ENCODE peak calls at places on chromosomes 2 and 18, in five cellular contexts. Z, F, B, Q and W are unnamed samples.

GRCh38 chr2:19336781-19337180 is 21.6 kb downstream of the OSR1 start:
- DNase-seq in Z (no peak), F (no peak), B (no peak), Q (no peak), W (no peak)

GRCh38 chr18:5058768-5059539 is 138.1 kb downstream of the AKAIN1 start:
- DNase-seq in Z (no peak), F (no peak), B (no peak), Q (no peak), W (no peak)

GRCh38 chr2:212858496-212858895 is 292.9 kb downstream of the IKZF2 start:
- DNase-seq in Z (no peak), F (no peak), B (no peak), Q (no peak), W (peak; percentile 9)

GRCh38 chr2:135657806-135658582 is 83.7 kb upstream of the UBXN4 start:
- DNase-seq in Z (no peak), F (no peak), B (no peak), Q (no peak), W (no peak)

GRCh38 chr2:200454839-200455801 is 54.7 kb downstream of the KCTD18 start:
- DNase-seq in Z (no peak), F (peak; percentile 36), B (no peak), Q (peak; percentile 28), W (peak; percentile 58)

GRCh38 chr2:71156531-71156930 is 26.1 kb downstream of the MPHOSPH10 start:
- DNase-seq in Z (no peak), F (no peak), B (peak; percentile 26), Q (peak; percentile 42), W (peak; percentile 49)

GRCh38 chr2:104786204-104786603 is 67.7 kb upstream of the POU3F3 start:
- DNase-seq in Z (no peak), F (no peak), B (no peak), Q (no peak), W (no peak)

GRCh38 chr2:238299803-238300202 is 11.4 kb upstream of the PER2 start:
- DNase-seq in Z (no peak), F (peak; percentile 39), B (no peak), Q (no peak), W (no peak)

DNA sequence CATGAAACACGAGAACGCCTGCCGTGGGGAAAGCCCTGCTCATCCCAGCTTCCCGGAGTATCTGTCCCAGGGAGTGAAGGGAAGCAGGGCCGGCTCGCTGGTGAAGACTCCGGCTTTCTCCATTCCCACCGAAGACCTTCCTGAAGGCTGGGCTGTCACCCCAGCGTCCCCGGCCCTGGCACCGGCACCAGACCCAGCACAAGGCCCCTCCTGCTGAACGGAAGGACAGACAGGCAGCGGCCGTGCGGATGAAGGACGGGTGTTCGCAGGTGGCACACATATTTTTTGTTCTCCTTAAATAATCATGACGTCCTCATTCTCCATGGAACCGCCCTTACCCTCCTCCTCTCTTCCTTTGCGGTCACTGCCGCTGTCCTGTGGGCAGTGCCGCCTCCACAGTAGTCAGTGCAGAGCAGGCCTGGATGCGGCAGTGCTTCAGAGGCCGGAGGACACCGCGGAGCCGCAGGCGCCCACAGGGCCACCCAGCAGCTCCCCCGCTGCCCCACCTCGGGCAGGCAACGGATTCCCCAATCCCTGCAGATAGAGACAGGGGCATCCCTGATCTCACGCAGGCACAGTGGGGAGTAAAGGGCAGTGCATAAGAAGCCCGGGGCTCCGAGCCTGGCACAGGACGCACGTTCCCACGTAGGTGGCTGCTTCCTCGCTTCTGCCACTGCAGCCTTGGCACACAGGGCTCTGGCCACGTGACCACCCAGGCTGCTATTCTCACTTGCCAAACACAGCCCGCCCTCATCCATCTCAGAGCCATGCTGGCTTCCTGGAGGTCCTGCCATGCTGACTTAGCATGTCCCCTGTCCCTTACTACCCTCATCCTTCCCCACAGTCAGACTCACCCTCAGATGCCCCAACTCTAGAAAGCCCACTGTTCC is 229.7 kb downstream of the EIPR1 start:
- DNase-seq in Z (no peak), F (no peak), B (no peak), Q (no peak), W (no peak)
- H3K4me3 ChIP-seq in Z (no peak overlapping the region), F (no peak overlapping the region), B (no peak overlapping the region), Q (no peak overlapping the region), W (no peak overlapping the region)

GRCh38 chr2:232444409-232445148 is 11.4 kb upstream of the ALPI start:
- DNase-seq in Z (peak; percentile 50), F (peak; percentile 71), B (peak; percentile 78), Q (peak; percentile 59), W (peak; percentile 62)
- TF ChIP-seq CTCF in Z (peak; percentile 40), F (peak; percentile 46), B (peak; percentile 62), Q (peak; percentile 72), W (peak; percentile 93)

GRCh38 chr18:37661061-37661460 is 95.5 kb upstream of the CELF4 start:
- DNase-seq in Z (no peak), F (no peak), B (no peak), Q (no peak), W (no peak)
- H3K4me3 ChIP-seq in Z (no peak overlapping the region), F (no peak overlapping the region), B (no peak overlapping the region), Q (no peak overlapping the region), W (no peak overlapping the region)

GRCh38 chr2:39380525-39381150 is 56.4 kb downstream of the MAP4K3 start:
- DNase-seq in Z (no peak), F (no peak), B (no peak), Q (peak; percentile 68), W (peak; percentile 43)

GRCh38 chr2:39381653-39382052 is 55.4 kb downstream of the MAP4K3 start:
- DNase-seq in Z (no peak), F (no peak), B (peak; percentile 59), Q (no peak), W (no peak)

GRCh38 chr2:39377226-39377939 is 59.7 kb downstream of the MAP4K3 start:
- DNase-seq in Z (no peak), F (no peak), B (no peak), Q (peak; percentile 55), W (no peak)

GRCh38 chr2:39378968-39379367 is 58.1 kb downstream of the MAP4K3 start:
- DNase-seq in Z (no peak), F (no peak), B (no peak), Q (no peak), W (no peak)

GRCh38 chr2:39379643-39380524 is 57.2 kb downstream of the MAP4K3 start:
- DNase-seq in Z (no peak), F (peak; percentile 22), B (peak; percentile 52), Q (peak; percentile 82), W (peak; percentile 83)
- TF ChIP-seq CTCF in Z (peak; percentile 64), F (peak; percentile 35), B (peak; percentile 63), Q (peak; percentile 54), W (peak; percentile 39)

DNA sequence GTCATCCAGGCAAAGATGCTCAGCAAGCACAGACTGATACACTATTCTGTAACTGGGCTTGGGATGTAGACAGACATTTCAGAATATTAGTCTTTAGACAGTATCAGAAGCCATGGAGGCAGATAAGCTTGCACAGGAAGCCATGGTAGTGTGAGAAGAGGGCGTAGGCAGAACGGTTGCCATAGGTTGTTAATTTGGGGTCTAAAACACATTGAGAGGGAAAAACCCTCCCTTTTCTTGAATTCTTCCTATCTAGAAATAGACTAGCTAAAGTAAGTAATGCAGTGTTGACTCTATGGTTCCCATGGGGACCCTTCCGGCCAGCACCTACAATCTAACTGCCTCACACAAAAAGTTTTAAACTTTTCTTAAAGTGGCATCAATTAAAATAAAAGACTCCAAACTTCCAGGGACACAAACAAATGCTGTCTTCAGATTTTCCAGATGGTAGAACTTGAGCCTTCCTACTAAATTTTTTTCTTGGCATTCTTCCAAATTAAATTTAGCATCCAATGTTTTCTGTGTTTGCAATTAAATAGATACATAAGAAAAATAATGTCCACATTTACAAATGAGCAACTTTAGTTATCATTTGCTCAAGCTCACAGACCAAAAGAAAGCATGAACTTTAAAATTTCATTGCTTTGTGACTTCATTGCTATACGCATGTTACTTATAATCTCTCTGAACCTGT is 1.9 kb downstream of the PRKRA start:
- DNase-seq in Z (no peak), F (no peak), B (no peak), Q (no peak), W (no peak)
- H3K4me3 ChIP-seq in Z (peak overlapping the region; percentile 97), F (no peak overlapping the region), B (peak overlapping the region; percentile 80), Q (peak overlapping the region; percentile 91), W (no peak overlapping the region)